ENCODE peak calls at places on chromosomes 6 and 20, in nine cellular contexts. Z is left ventricle myocardium inferior, S is fibroblast of mammary gland, Q is astrocyte of the spinal cord, W is uterus, N is neural crest cell, O is A549, G is cardiac fibroblast, E is AG09319. U is an unnamed sample.

GRCh38 chr6:112906737-112907136 is 559.6 kb downstream of the RFPL4B start:
- DNase-seq in G (peak; percentile 82), O (no peak), Z (peak; percentile 14), E (peak; percentile 75), W (no peak), Q (peak; percentile 97), S (peak; percentile 91), N (no peak), U (no peak)

GRCh38 chr20:49712918-49713778 is 530 bp downstream of the B4GALT5 start:
- DNase-seq in S (no peak), O (no peak), N (peak; percentile 7), Z (peak; percentile 41), W (peak; percentile 41), E (no peak), Q (no peak), G (peak; percentile 35), U (peak; percentile 3)

GRCh38 chr20:61766921-61767610 is 298.6 kb downstream of the TAF4 start:
- DNase-seq in Q (no peak), E (no peak), G (no peak), S (no peak), N (no peak), Z (no peak), O (no peak), W (no peak), U (peak; percentile 24)

GRCh38 chr6:25882066-25882496 is 8.0 kb upstream of the SLC17A3 start:
- DNase-seq in Z (peak; percentile 13), S (no peak), E (no peak), W (peak; percentile 11), Q (no peak), O (peak; percentile 77), N (no peak), G (no peak), U (peak; percentile 17)

GRCh38 chr6:137665342-137665741 is 171.1 kb upstream of the OLIG3 start:
- DNase-seq in E (no peak), G (no peak), S (no peak), N (no peak), O (no peak), W (no peak), Z (no peak), Q (no peak), U (no peak)

GRCh38 chr6:146905313-146905712 is 298.9 kb upstream of the STXBP5 start:
- DNase-seq in S (peak; percentile 72), N (no peak), Z (no peak), G (peak; percentile 74), O (peak; percentile 12), Q (peak; percentile 64), W (no peak), E (peak; percentile 67), U (no peak)

GRCh38 chr6:81362246-81362645 is 390.2 kb downstream of the TENT5A start:
- DNase-seq in G (no peak), Z (no peak), O (no peak), E (no peak), S (peak; percentile 75), N (no peak), W (no peak), Q (peak; percentile 92), U (no peak)

GRCh38 chr20:25317351-25318075 is 69.6 kb downstream of the PYGB start:
- DNase-seq in O (no peak), Z (no peak), E (no peak), G (no peak), N (no peak), W (peak; percentile 10), S (no peak), Q (no peak), U (no peak)

GRCh38 chr6:45566882-45567281 is 189.1 kb upstream of the SUPT3H start:
- DNase-seq in S (no peak), W (no peak), N (no peak), Q (peak; percentile 66), Z (no peak), E (no peak), G (peak; percentile 41), O (no peak), U (no peak)

GRCh38 chr6:75204959-75205775 is 686 bp downstream of the COL12A1 start:
- DNase-seq in E (no peak), N (peak; percentile 23), Z (no peak), S (peak; percentile 70), Q (peak; percentile 81), W (peak; percentile 73), O (peak; percentile 35), G (peak; percentile 82), U (no peak)

GRCh38 chr20:7939663-7940062 is 595 bp downstream of the HAO1 start:
- DNase-seq in N (no peak), O (no peak), W (no peak), E (no peak), S (no peak), Z (no peak), G (no peak), Q (no peak), U (no peak)

GRCh38 chr6:163364641-163365040 is 49.9 kb upstream of the QKI start:
- DNase-seq in E (no peak), Z (no peak), S (no peak), N (no peak), O (no peak), Q (no peak), W (no peak), G (no peak), U (no peak)

GRCh38 chr6:44672838-44673237 is 285.3 kb downstream of the CDC5L start:
- DNase-seq in G (no peak), W (no peak), Z (no peak), S (no peak), Q (no peak), E (no peak), N (no peak), O (no peak), U (no peak)

GRCh38 chr20:46118481-46119020 is 437 bp downstream of the CD40 start:
- DNase-seq in G (peak; percentile 23), Z (peak; percentile 40), E (peak; percentile 8), W (peak; percentile 43), N (no peak), O (no peak), S (peak; percentile 8), Q (no peak), U (peak; percentile 34)

GRCh38 chr20:3781153-3781910 is at the start of gene SPEF1:
- DNase-seq in Q (peak; percentile 90), N (peak; percentile 67), W (peak; percentile 74), S (peak; percentile 93), O (peak; percentile 97), G (peak; percentile 93), E (peak; percentile 79), Z (peak; percentile 62), U (no peak)

GRCh38 chr6:33958208-33958862 is 154.5 kb upstream of the MLN start:
- DNase-seq in O (no peak), W (no peak), S (peak; percentile 4), Z (no peak), Q (no peak), E (no peak), G (no peak), N (no peak), U (no peak)
- TF ChIP-seq CTCF in O (peak; percentile 23), W (no peak), S (peak; percentile 30), Z (no peak), Q (peak; percentile 21), E (peak; percentile 2), G (no peak), N (peak; percentile 44), U (peak; percentile 18)

DNA sequence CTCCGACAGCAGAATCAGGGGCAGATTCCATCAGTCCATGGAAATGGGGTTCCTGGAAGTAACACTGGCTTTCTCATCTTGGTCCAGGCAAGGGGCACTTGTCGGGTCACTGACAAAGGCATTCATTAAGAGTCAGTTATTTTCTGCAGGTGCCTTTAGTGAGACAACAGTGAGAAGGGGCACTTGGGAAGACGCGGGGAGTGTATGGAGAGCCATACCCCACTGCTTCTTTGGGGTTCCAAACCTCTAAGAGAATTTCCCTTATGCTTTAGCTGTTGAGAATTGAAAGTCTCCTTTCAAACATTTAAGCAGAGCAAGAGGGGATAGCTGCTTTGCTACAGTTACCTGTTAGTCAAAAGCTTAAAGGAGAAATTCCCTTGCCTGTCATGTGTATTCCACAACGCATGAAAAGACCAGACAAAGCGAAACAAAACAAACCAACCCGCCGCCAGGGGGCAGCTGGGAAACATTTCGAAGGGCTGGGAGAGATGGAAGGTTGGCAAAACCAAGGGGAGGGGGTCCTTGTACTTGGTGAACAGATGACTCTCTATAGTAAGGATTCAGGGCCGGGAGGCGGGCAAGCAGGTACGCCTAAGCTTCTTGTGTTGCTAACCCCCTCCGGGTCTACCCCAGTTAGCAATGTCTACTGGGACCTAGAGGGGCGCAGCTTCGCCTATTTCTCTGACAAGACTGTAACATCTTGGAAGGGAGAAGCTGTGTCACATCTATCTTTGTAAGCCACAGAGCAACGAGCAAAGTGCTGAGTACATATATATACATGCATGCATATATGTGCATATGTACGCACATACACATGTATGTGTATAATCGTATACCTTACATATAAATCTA is 474.9 kb upstream of the AGPAT4 start:
- DNase-seq in Q (no peak), W (no peak), O (peak; percentile 20), E (no peak), N (peak; percentile 80), S (no peak), Z (peak; percentile 29), G (peak; percentile 16), U (no peak)
- TF ChIP-seq CTCF in Q (peak; percentile 61), W (no peak), O (peak; percentile 30), E (peak; percentile 10), N (peak; percentile 76), S (peak; percentile 24), Z (peak; percentile 59), G (peak; percentile 18), U (no peak)

GRCh38 chr6:43247115-43247999 is 4.1 kb downstream of the TTBK1 start:
- DNase-seq in S (peak; percentile 16), O (peak; percentile 53), N (peak; percentile 70), Z (peak; percentile 78), Q (peak; percentile 34), W (peak; percentile 57), G (peak; percentile 35), E (no peak), U (peak; percentile 75)
- TF ChIP-seq CTCF in S (no peak), O (no peak), N (no peak), Z (no peak), Q (no peak), W (no peak), G (no peak), E (no peak), U (no peak)

DNA sequence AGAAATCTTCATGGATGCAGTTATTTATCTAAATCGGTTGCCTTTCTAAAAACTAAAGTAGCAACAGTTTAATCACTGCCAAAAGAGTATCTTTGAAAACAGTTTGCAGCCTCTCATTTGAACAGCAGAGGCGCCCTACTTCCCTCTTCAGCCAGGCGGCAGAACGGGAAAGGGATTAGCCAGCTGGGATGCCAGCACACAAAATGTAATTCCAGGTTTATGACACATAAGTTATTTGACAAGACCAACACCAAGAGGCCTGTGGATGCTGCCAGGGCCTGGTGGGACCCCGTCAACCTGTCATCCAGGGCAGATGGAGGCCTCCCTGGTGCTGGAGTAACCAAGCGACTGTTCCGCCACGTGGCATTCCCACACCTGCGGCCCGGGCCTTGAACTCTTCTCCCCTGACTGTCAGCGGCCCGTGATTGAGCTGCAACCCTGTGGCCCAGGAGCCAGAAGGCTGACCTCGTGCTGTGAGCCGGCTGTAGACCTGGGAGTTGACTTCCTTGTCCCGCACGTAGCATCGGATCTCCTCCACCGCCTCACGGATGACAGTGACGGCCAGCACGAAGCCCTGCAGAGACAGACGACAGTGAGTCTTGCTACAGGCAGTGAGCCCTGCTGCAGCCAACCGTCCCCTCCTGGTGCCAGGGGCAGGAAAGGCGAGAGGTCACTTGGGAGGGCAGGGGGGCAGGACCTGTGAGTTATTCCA is 55.5 kb downstream of the ATP9A start:
- DNase-seq in O (peak; percentile 66), E (no peak), N (no peak), S (peak; percentile 30), Q (peak; percentile 27), G (peak; percentile 58), Z (no peak), W (no peak), U (no peak)
- TF ChIP-seq CTCF in O (peak; percentile 50), E (peak; percentile 20), N (peak; percentile 57), S (peak; percentile 41), Q (peak; percentile 61), G (peak; percentile 71), Z (no peak), W (no peak), U (no peak)

U was measured in CD4-positive, alpha-beta T cell.